ENCODE peak calls at places on chromosomes 13 and 19, in six cellular contexts. Y is transverse colon, H is GM06990, B is IMR-90, S is A549, T is cardiac muscle cell. Z is an unnamed sample.

GRCh38 chr13:99893567-99893966 is 78.0 kb downstream of the ZIC5 start:
- DNase-seq in H (no peak), S (no peak), B (no peak), T (no peak), Y (no peak), Z (no peak)

GRCh38 chr19:6113616-6114188 is 3.4 kb upstream of the RFX2 start:
- DNase-seq in H (no peak), T (no peak), Y (no peak), S (no peak), B (no peak), Z (no peak)

GRCh38 chr13:113110048-113110851 is 4.7 kb downstream of the F7 start:
- DNase-seq in H (no peak), B (no peak), Y (no peak), S (no peak), T (peak), Z (no peak)

GRCh38 chr19:32914879-32915278 is 45.3 kb upstream of the SLC7A9 start:
- DNase-seq in Y (no peak), T (no peak), H (no peak), S (no peak), B (no peak), Z (no peak)

GRCh38 chr19:18322318-18322758 is 538 bp downstream of the LSM4 start:
- DNase-seq in B (peak), S (peak), H (no peak), T (peak), Y (peak), Z (no peak)

GRCh38 chr13:51620165-51620983 is 36.1 kb downstream of the WDFY2 start:
- DNase-seq in Y (no peak), H (no peak), S (no peak), T (no peak), B (no peak), Z (no peak)

GRCh38 chr13:107742544-107742943 is 472.8 kb downstream of the LIG4 start:
- DNase-seq in H (no peak), Y (no peak), B (no peak), T (peak), S (no peak), Z (no peak)

GRCh38 chr13:31927219-31927653 is 104.3 kb upstream of the FRY start:
- DNase-seq in T (no peak), H (no peak), Y (no peak), B (no peak), S (no peak), Z (no peak)

GRCh38 chr19:7772752-7773291 is 9.8 kb downstream of the CLEC4M start:
- DNase-seq in S (no peak), Y (no peak), B (no peak), H (peak), T (peak), Z (no peak)

GRCh38 chr13:26280295-26280694 is 26.4 kb downstream of the CDK8 start:
- DNase-seq in Y (no peak), T (peak), B (peak), H (no peak), S (no peak), Z (no peak)

GRCh38 chr13:54636231-54636630 is 1607.6 kb downstream of the OLFM4 start:
- DNase-seq in T (no peak), Y (no peak), H (no peak), B (no peak), S (no peak), Z (no peak)

GRCh38 chr13:38308736-38309135 is 40.9 kb upstream of the UFM1 start:
- DNase-seq in Y (no peak), B (peak), S (no peak), H (no peak), T (peak), Z (peak)

GRCh38 chr19:5308471-5309437 is 31.9 kb downstream of the PTPRS start:
- DNase-seq in S (no peak), H (no peak), T (peak), Y (peak), B (peak), Z (peak)

GRCh38 chr19:58091251-58091995 is 6.6 kb downstream of the ZSCAN18 start:
- DNase-seq in Y (no peak), B (no peak), T (no peak), S (no peak), H (no peak), Z (no peak)

GRCh38 chr13:107043016-107043957 is 475.4 kb upstream of the ARGLU1 start:
- DNase-seq in T (no peak), S (no peak), B (peak), Y (no peak), H (no peak), Z (peak)

GRCh38 chr19:4807188-4807587 is 15.7 kb downstream of the FEM1A start:
- DNase-seq in H (no peak), Y (peak), B (no peak), T (no peak), S (no peak), Z (no peak)

GRCh38 chr13:79830945-79831344 is 350.0 kb downstream of the NDFIP2 start:
- DNase-seq in B (no peak), H (no peak), Y (no peak), T (no peak), S (no peak), Z (no peak)

GRCh38 chr19:8065489-8066261 is 13.1 kb downstream of the CCL25 start:
- DNase-seq in S (no peak), H (no peak), Y (no peak), B (no peak), T (no peak), Z (no peak)

GRCh38 chr19:48618278-48618915 is 581 bp downstream of the RPL18 start:
- DNase-seq in B (no peak), Y (no peak), H (no peak), S (no peak), T (no peak), Z (no peak)

DNA sequence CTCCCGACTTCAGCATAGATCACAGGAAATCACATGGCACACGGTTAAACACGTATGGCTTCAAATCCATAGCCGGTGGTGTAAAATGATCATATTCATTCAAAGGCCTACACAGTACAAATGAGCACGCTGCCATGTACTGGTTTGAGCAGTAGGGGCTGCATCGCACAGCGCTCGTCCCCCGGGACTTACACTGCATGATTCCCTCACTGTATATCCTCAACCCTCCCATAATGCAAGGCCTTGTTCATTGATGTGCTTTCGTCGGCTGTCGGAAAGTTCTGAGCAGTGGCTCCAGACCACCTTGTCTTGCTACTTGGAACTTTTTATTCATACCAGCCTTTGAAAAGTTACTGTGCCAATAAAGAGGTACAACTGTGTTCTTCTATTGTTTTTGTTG is 578.2 kb downstream of the MYO16 start:
- DNase-seq in H (no peak), B (no peak), T (no peak), Y (no peak), S (no peak), Z (no peak)
- TF ChIP-seq CTCF in H (no peak), B (no peak), T (no peak), Y (no peak), S (no peak), Z (no peak)

DNA sequence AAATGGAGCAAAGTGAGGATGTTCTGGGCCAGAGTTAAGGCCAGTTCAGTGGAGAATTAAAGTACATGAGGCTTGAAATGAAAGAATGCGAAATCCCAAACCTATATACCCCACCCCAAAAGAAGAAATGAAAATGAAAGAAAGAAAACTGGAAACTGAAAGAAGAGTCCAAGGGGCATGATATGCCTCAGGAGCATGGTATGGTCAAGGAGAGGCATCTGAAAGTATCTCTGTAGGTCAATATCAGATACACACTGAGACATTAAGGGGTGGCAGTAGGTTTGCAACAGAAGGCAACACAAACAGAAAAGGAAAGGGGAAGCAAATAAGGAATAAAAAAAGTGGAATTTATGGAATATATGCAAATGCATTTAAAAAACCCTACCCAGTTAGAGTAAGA is 166.5 kb downstream of the COG6 start:
- DNase-seq in B (no peak), H (no peak), T (no peak), S (no peak), Y (no peak), Z (no peak)
- H3K4me3 ChIP-seq in B (no peak), H (no peak), T (no peak), S (no peak), Y (no peak), Z (no peak)

GRCh38 chr13:94617389-94618000 is 15.8 kb downstream of the GPR180 start:
- DNase-seq in Y (no peak), B (no peak), S (no peak), T (peak), H (no peak), Z (no peak)
- TF ChIP-seq CTCF in Y (peak), B (peak), S (peak), T (peak), H (peak), Z (peak)

GRCh38 chr19:15251010-15251748 is 18.9 kb upstream of the EPHX3 start:
- DNase-seq in B (peak), S (no peak), T (peak), Y (no peak), H (no peak), Z (no peak)
- H3K4me3 ChIP-seq in B (no peak), S (no peak), T (no peak), Y (no peak), H (no peak), Z (no peak)

GRCh38 chr19:51277112-51277511 is 26.2 kb downstream of the SIGLECL1 start:
- DNase-seq in T (no peak), Y (no peak), S (no peak), B (no peak), H (no peak), Z (no peak)

GRCh38 chr19:51274037-51274370 is 23.1 kb downstream of the SIGLECL1 start:
- DNase-seq in S (no peak), Y (no peak), B (no peak), T (no peak), H (no peak), Z (no peak)

GRCh38 chr19:51274371-51274770 is 23.5 kb downstream of the SIGLECL1 start:
- DNase-seq in Y (no peak), H (no peak), S (no peak), B (no peak), T (no peak), Z (no peak)

GRCh38 chr19:51271015-51271600 is 20.2 kb downstream of the SIGLECL1 start:
- DNase-seq in T (no peak), B (no peak), H (no peak), S (no peak), Y (no peak), Z (no peak)

DNA sequence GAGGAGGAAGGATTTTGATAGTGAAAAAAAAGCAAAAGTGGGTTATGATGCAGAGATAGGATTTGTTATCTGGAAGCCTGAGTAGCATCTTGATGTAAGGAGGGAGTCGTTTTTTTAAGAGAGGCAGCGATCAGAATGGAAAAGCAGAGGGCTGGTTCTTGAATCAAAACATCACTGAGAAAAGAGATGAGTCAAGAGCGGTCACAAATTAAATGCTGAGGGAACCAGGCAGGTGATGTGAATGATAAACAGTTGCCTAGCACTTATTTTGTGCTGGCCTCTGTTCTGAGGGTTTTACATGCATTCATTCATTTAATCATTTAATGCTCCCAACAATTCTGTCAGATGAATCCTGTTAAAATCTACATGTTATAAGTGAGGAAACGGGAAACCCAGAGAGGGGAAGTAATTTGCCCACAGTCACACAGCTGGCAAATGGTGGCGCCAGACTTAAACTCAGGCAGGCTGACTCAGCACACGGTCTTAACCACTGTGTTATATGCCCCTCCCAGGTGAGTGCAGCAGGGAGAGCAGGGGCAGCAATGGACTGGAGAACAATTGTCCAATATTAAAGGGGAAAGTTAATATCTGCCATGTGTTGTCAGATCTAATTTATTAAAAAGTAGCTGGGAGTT is 21.4 kb downstream of the SIGLECL1 start:
- DNase-seq in T (no peak), Y (no peak), H (no peak), B (no peak), S (no peak), Z (no peak)
- TF ChIP-seq CTCF in T (no peak), Y (no peak), H (no peak), B (no peak), S (no peak), Z (no peak)

GRCh38 chr19:10104665-10105221 is 1.4 kb upstream of the PPAN start:
- DNase-seq in T (no peak), B (no peak), H (peak), Y (peak), S (no peak), Z (no peak)
- H3K4me3 ChIP-seq in T (no peak), B (no peak), H (peak), Y (no peak), S (no peak), Z (no peak)

DNA sequence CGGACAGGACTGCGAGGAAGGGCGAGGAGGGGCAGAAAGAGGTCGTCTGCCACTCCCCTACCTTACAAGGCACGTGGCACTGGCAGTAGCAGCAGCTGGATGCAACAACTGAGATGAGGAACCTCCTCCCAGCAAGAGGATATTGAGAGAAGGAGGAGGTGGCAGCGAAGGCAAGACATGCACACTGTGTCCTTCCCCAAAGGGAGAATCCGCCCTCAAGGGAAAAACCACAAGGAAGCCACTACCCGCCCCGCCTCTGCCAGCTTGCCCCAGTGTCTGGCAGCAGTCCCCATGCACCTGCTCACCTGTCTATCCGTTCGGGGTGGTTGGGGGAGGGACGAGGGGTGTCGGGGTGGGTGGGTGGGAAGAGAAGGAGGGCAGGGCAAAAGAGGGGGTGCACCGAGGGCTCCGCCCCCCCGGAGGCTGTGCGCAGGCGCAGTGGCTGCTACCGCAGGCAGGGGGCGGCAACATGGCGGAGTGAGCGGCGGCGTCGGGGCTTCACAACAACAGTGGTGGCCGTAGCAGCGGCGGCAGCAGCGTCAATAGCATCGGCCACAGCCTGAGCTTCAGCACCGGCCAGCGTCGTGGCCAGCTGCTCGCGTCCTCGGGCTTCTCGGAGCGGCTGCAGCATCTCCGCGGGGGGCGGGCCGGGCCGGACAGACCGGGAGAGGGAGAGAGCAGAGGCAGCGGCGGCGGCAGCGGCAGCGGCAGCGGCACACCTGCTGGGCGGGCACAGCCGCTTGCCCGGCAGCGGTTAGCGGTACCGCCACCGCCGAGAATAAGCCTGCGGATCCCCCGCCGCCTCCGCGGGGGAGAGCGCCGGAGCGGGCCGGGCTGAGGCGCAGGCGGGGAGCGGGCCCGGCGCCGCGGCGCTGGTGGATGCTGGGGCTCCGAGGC is at the start of gene NBEA:
- DNase-seq in Y (peak), S (peak), T (peak), H (peak), B (peak), Z (no peak)
- TF ChIP-seq CTCF in Y (peak), S (no peak), T (peak), H (peak), B (no peak), Z (no peak)

GRCh38 chr13:41006951-41007350 is 12.2 kb downstream of the ELF1 start:
- DNase-seq in T (no peak), S (no peak), H (no peak), B (no peak), Y (no peak), Z (no peak)
- H3K4me3 ChIP-seq in T (no peak), S (no peak), H (peak), B (no peak), Y (no peak), Z (no peak)

GRCh38 chr19:2338055-2338615 is 9.7 kb downstream of the SPPL2B start:
- DNase-seq in S (no peak), T (no peak), H (no peak), Y (no peak), B (no peak), Z (no peak)

GRCh38 chr19:2338751-2339643 is 10.5 kb downstream of the SPPL2B start:
- DNase-seq in H (no peak), S (no peak), Y (no peak), B (no peak), T (no peak), Z (no peak)

GRCh38 chr19:2336528-2337328 is 8.2 kb downstream of the SPPL2B start:
- DNase-seq in B (no peak), Y (no peak), H (no peak), T (no peak), S (no peak), Z (no peak)

GRCh38 chr19:2335848-2336247 is 7.4 kb downstream of the SPPL2B start:
- DNase-seq in Y (no peak), B (no peak), S (no peak), H (no peak), T (no peak), Z (no peak)

GRCh38 chr19:2337329-2337707 is 8.8 kb downstream of the SPPL2B start:
- DNase-seq in B (peak), Y (no peak), S (no peak), T (peak), H (no peak), Z (peak)
- TF ChIP-seq CTCF in B (peak), Y (no peak), S (no peak), T (peak), H (no peak), Z (peak)

GRCh38 chr19:49678970-49679831 is 2.1 kb downstream of the PRMT1 start:
- DNase-seq in B (no peak), Y (no peak), T (no peak), S (no peak), H (no peak), Z (no peak)
- H3K4me3 ChIP-seq in B (no peak), Y (no peak), T (no peak), S (no peak), H (peak), Z (no peak)

Z was measured in astrocyte of the cerebellum.